ENCODE peak calls at places on chromosomes 6 and 20, in seven cellular contexts. One of them, this sample, is unnamed.
A peak's percentile ranks its signal among the peaks of the same experiment; 100 is the strongest.

GRCh38 chr20:58481541-58482021 is 33.6 kb downstream of the APCDD1L start:
- DNase-seq in GM12865: peak; percentile 60
- DNase-seq in GM12864: no peak
- DNase-seq in HFFc6: peak; percentile 24
- DNase-seq in fibroblast of mammary gland: peak; percentile 41
- DNase-seq in fibroblast of villous mesenchyme: peak; percentile 60
- DNase-seq in CD8-positive, alpha-beta T cell: peak; percentile 37
- DNase-seq in this sample: peak; percentile 75

GRCh38 chr6:14775528-14775927 is 470.3 kb upstream of the JARID2 start:
- DNase-seq in GM12865: no peak
- DNase-seq in GM12864: no peak
- DNase-seq in HFFc6: no peak
- DNase-seq in fibroblast of mammary gland: no peak
- DNase-seq in fibroblast of villous mesenchyme: no peak
- DNase-seq in CD8-positive, alpha-beta T cell: no peak
- DNase-seq in this sample: no peak

GRCh38 chr6:26022166-26022510 is 59.5 kb downstream of the TRIM38 start:
- DNase-seq in GM12865: peak; percentile 89
- DNase-seq in GM12864: no peak
- DNase-seq in HFFc6: peak; percentile 80
- DNase-seq in fibroblast of mammary gland: peak; percentile 86
- DNase-seq in fibroblast of villous mesenchyme: peak; percentile 91
- DNase-seq in CD8-positive, alpha-beta T cell: no peak
- DNase-seq in this sample: peak; percentile 38

GRCh38 chr6:52877168-52877567 is 32.3 kb downstream of the GSTA3 start:
- DNase-seq in GM12865: no peak
- DNase-seq in GM12864: no peak
- DNase-seq in HFFc6: peak; percentile 92
- DNase-seq in fibroblast of mammary gland: peak; percentile 90
- DNase-seq in fibroblast of villous mesenchyme: peak; percentile 91
- DNase-seq in CD8-positive, alpha-beta T cell: no peak
- DNase-seq in this sample: no peak

GRCh38 chr6:33587529-33588215 is 7.6 kb upstream of the BAK1 start:
- DNase-seq in GM12865: no peak
- DNase-seq in GM12864: no peak
- DNase-seq in HFFc6: no peak
- DNase-seq in fibroblast of mammary gland: no peak
- DNase-seq in fibroblast of villous mesenchyme: no peak
- DNase-seq in CD8-positive, alpha-beta T cell: no peak
- DNase-seq in this sample: no peak

GRCh38 chr6:141641406-141641805 is 491.3 kb upstream of the GJE1 start:
- DNase-seq in GM12865: no peak
- DNase-seq in GM12864: no peak
- DNase-seq in HFFc6: no peak
- DNase-seq in fibroblast of mammary gland: no peak
- DNase-seq in fibroblast of villous mesenchyme: no peak
- DNase-seq in CD8-positive, alpha-beta T cell: no peak
- DNase-seq in this sample: no peak

GRCh38 chr6:4589295-4589694 is 186.9 kb upstream of the CDYL start:
- DNase-seq in GM12865: no peak
- DNase-seq in GM12864: no peak
- DNase-seq in HFFc6: no peak
- DNase-seq in fibroblast of mammary gland: no peak
- DNase-seq in fibroblast of villous mesenchyme: no peak
- DNase-seq in CD8-positive, alpha-beta T cell: no peak
- DNase-seq in this sample: no peak

GRCh38 chr6:157020398-157021266 is 243.5 kb downstream of the ARID1B start:
- DNase-seq in GM12865: peak; percentile 91
- DNase-seq in GM12864: peak; percentile 31
- DNase-seq in HFFc6: peak; percentile 54
- DNase-seq in fibroblast of mammary gland: peak; percentile 61
- DNase-seq in fibroblast of villous mesenchyme: peak; percentile 60
- DNase-seq in CD8-positive, alpha-beta T cell: peak; percentile 46
- DNase-seq in this sample: peak; percentile 84

GRCh38 chr6:1597121-1597744 is 12.5 kb upstream of the FOXC1 start:
- DNase-seq in GM12865: no peak
- DNase-seq in GM12864: no peak
- DNase-seq in HFFc6: no peak
- DNase-seq in fibroblast of mammary gland: no peak
- DNase-seq in fibroblast of villous mesenchyme: no peak
- DNase-seq in CD8-positive, alpha-beta T cell: no peak
- DNase-seq in this sample: no peak

GRCh38 chr20:16317445-16318362 is 255.5 kb downstream of the KIF16B start:
- DNase-seq in GM12865: peak; percentile 66
- DNase-seq in GM12864: no peak
- DNase-seq in HFFc6: no peak
- DNase-seq in fibroblast of mammary gland: no peak
- DNase-seq in fibroblast of villous mesenchyme: no peak
- DNase-seq in CD8-positive, alpha-beta T cell: no peak
- DNase-seq in this sample: peak; percentile 16

GRCh38 chr6:119627908-119628669 is 278.5 kb upstream of the MAN1A1 start:
- DNase-seq in GM12865: no peak
- DNase-seq in GM12864: no peak
- DNase-seq in HFFc6: no peak
- DNase-seq in fibroblast of mammary gland: peak; percentile 75
- DNase-seq in fibroblast of villous mesenchyme: peak; percentile 19
- DNase-seq in CD8-positive, alpha-beta T cell: no peak
- DNase-seq in this sample: no peak

GRCh38 chr6:135692426-135692825 is 159.1 kb upstream of the PDE7B start:
- DNase-seq in GM12865: no peak
- DNase-seq in GM12864: no peak
- DNase-seq in HFFc6: no peak
- DNase-seq in fibroblast of mammary gland: no peak
- DNase-seq in fibroblast of villous mesenchyme: no peak
- DNase-seq in CD8-positive, alpha-beta T cell: no peak
- DNase-seq in this sample: no peak

GRCh38 chr20:50930139-50931047 is 844 bp downstream of the ADNP start:
- DNase-seq in GM12865: peak; percentile 39
- DNase-seq in GM12864: no peak
- DNase-seq in HFFc6: no peak
- DNase-seq in fibroblast of mammary gland: no peak
- DNase-seq in fibroblast of villous mesenchyme: no peak
- DNase-seq in CD8-positive, alpha-beta T cell: no peak
- DNase-seq in this sample: no peak

GRCh38 chr6:147852772-147853171 is 344.3 kb downstream of the SAMD5 start:
- DNase-seq in GM12865: no peak
- DNase-seq in GM12864: no peak
- DNase-seq in HFFc6: no peak
- DNase-seq in fibroblast of mammary gland: peak; percentile 15
- DNase-seq in fibroblast of villous mesenchyme: no peak
- DNase-seq in CD8-positive, alpha-beta T cell: no peak
- DNase-seq in this sample: no peak

GRCh38 chr6:28212510-28213212 is 12.4 kb upstream of the ZSCAN9 start:
- DNase-seq in GM12865: peak; percentile 89
- DNase-seq in GM12864: peak; percentile 66
- DNase-seq in HFFc6: peak; percentile 89
- DNase-seq in fibroblast of mammary gland: peak; percentile 91
- DNase-seq in fibroblast of villous mesenchyme: peak; percentile 81
- DNase-seq in CD8-positive, alpha-beta T cell: no peak
- DNase-seq in this sample: peak; percentile 69
- TF ChIP-seq CTCF in GM12865: no peak
- TF ChIP-seq CTCF in GM12864: peak; percentile 9
- TF ChIP-seq CTCF in HFFc6: peak; percentile 31
- TF ChIP-seq CTCF in fibroblast of mammary gland: peak; percentile 17
- TF ChIP-seq CTCF in fibroblast of villous mesenchyme: no peak
- TF ChIP-seq CTCF in CD8-positive, alpha-beta T cell: no peak
- TF ChIP-seq CTCF in this sample: peak; percentile 8

GRCh38 chr6:143953922-143954321 is 54.1 kb downstream of the PLAGL1 start:
- DNase-seq in GM12865: no peak
- DNase-seq in GM12864: no peak
- DNase-seq in HFFc6: no peak
- DNase-seq in fibroblast of mammary gland: no peak
- DNase-seq in fibroblast of villous mesenchyme: no peak
- DNase-seq in CD8-positive, alpha-beta T cell: no peak
- DNase-seq in this sample: no peak

GRCh38 chr6:143957679-143958274 is 50.3 kb downstream of the PLAGL1 start:
- DNase-seq in GM12865: no peak
- DNase-seq in GM12864: no peak
- DNase-seq in HFFc6: no peak
- DNase-seq in fibroblast of mammary gland: no peak
- DNase-seq in fibroblast of villous mesenchyme: no peak
- DNase-seq in CD8-positive, alpha-beta T cell: no peak
- DNase-seq in this sample: no peak

GRCh38 chr6:143958839-143959399 is 49.1 kb downstream of the PLAGL1 start:
- DNase-seq in GM12865: no peak
- DNase-seq in GM12864: no peak
- DNase-seq in HFFc6: no peak
- DNase-seq in fibroblast of mammary gland: no peak
- DNase-seq in fibroblast of villous mesenchyme: no peak
- DNase-seq in CD8-positive, alpha-beta T cell: no peak
- DNase-seq in this sample: no peak

GRCh38 chr6:143952947-143953346 is 55.1 kb downstream of the PLAGL1 start:
- DNase-seq in GM12865: no peak
- DNase-seq in GM12864: no peak
- DNase-seq in HFFc6: no peak
- DNase-seq in fibroblast of mammary gland: no peak
- DNase-seq in fibroblast of villous mesenchyme: no peak
- DNase-seq in CD8-positive, alpha-beta T cell: no peak
- DNase-seq in this sample: no peak

DNA sequence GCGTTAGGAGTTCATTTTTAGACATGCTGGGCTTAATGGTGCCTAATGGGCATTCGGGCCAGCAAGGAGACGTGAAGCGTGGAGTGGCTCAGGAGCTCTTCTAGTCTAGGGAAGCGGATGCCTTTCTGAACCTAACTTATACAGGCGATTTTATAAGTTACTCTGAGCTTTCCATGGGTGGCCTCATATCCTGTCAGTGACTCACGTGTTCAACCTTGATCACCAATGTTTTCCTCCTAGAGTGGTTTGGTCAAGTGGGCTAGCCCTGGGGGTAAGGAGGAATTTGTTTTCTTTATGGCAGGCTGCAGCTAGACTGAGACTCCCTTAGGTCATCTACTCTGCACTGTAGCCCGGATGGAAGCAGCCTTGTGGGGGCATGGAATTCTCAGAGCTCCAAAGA is 52.1 kb downstream of the PLAGL1 start:
- DNase-seq in GM12865: no peak
- DNase-seq in GM12864: no peak
- DNase-seq in HFFc6: no peak
- DNase-seq in fibroblast of mammary gland: peak; percentile 5
- DNase-seq in fibroblast of villous mesenchyme: no peak
- DNase-seq in CD8-positive, alpha-beta T cell: no peak
- DNase-seq in this sample: no peak
- TF ChIP-seq CTCF in GM12865: no peak
- TF ChIP-seq CTCF in GM12864: no peak
- TF ChIP-seq CTCF in HFFc6: no peak
- TF ChIP-seq CTCF in fibroblast of mammary gland: no peak
- TF ChIP-seq CTCF in fibroblast of villous mesenchyme: no peak
- TF ChIP-seq CTCF in CD8-positive, alpha-beta T cell: no peak
- TF ChIP-seq CTCF in this sample: no peak

GRCh38 chr20:18496740-18497592 is at the start of gene RBBP9:
- DNase-seq in GM12865: peak; percentile 87
- DNase-seq in GM12864: peak; percentile 29
- DNase-seq in HFFc6: peak; percentile 65
- DNase-seq in fibroblast of mammary gland: peak; percentile 74
- DNase-seq in fibroblast of villous mesenchyme: peak; percentile 69
- DNase-seq in CD8-positive, alpha-beta T cell: peak; percentile 62
- DNase-seq in this sample: peak; percentile 82
- TF ChIP-seq CTCF in GM12865: no peak
- TF ChIP-seq CTCF in GM12864: no peak
- TF ChIP-seq CTCF in HFFc6: no peak
- TF ChIP-seq CTCF in fibroblast of mammary gland: no peak
- TF ChIP-seq CTCF in fibroblast of villous mesenchyme: no peak
- TF ChIP-seq CTCF in CD8-positive, alpha-beta T cell: no peak
- TF ChIP-seq CTCF in this sample: no peak

GRCh38 chr6:136840612-136841011 is 18.2 kb downstream of the PEX7 start:
- DNase-seq in GM12865: no peak
- DNase-seq in GM12864: no peak
- DNase-seq in HFFc6: no peak
- DNase-seq in fibroblast of mammary gland: no peak
- DNase-seq in fibroblast of villous mesenchyme: no peak
- DNase-seq in CD8-positive, alpha-beta T cell: no peak
- DNase-seq in this sample: no peak

GRCh38 chr6:136843210-136843609 is 20.8 kb downstream of the PEX7 start:
- DNase-seq in GM12865: no peak
- DNase-seq in GM12864: no peak
- DNase-seq in HFFc6: no peak
- DNase-seq in fibroblast of mammary gland: no peak
- DNase-seq in fibroblast of villous mesenchyme: no peak
- DNase-seq in CD8-positive, alpha-beta T cell: no peak
- DNase-seq in this sample: no peak

DNA sequence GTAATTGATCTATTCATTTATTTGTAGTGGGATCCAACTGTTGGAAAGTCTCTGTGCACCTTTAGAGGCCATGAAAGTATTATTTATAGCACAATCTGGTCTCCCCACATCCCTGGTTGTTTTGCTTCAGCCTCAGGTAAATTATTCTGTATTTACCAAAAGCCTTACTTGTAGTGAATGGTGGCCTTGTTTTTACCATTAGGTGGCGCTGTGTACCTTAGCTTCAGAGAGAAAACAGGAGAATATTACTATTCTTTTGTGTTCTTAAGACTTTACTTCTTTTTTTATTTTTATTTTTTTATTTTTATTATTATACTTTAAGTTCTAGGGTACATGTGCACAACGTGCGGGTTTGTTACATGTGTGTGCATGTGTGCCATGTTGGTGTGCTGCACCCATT is 23.7 kb downstream of the PEX7 start:
- DNase-seq in GM12865: peak; percentile 65
- DNase-seq in GM12864: peak; percentile 12
- DNase-seq in HFFc6: peak; percentile 46
- DNase-seq in fibroblast of mammary gland: peak; percentile 70
- DNase-seq in fibroblast of villous mesenchyme: peak; percentile 79
- DNase-seq in CD8-positive, alpha-beta T cell: no peak
- DNase-seq in this sample: peak; percentile 38
- TF ChIP-seq CTCF in GM12865: peak; percentile 64
- TF ChIP-seq CTCF in GM12864: peak; percentile 62
- TF ChIP-seq CTCF in HFFc6: peak; percentile 92
- TF ChIP-seq CTCF in fibroblast of mammary gland: peak; percentile 82
- TF ChIP-seq CTCF in fibroblast of villous mesenchyme: peak; percentile 81
- TF ChIP-seq CTCF in CD8-positive, alpha-beta T cell: peak; percentile 63
- TF ChIP-seq CTCF in this sample: peak; percentile 67

GRCh38 chr20:43844778-43845614 is 69.7 kb upstream of the TOX2 start:
- DNase-seq in GM12865: no peak
- DNase-seq in GM12864: no peak
- DNase-seq in HFFc6: peak; percentile 82
- DNase-seq in fibroblast of mammary gland: peak; percentile 97
- DNase-seq in fibroblast of villous mesenchyme: peak; percentile 94
- DNase-seq in CD8-positive, alpha-beta T cell: no peak
- DNase-seq in this sample: no peak
- TF ChIP-seq CTCF in GM12865: no peak
- TF ChIP-seq CTCF in GM12864: no peak
- TF ChIP-seq CTCF in HFFc6: peak; percentile 60
- TF ChIP-seq CTCF in fibroblast of mammary gland: peak; percentile 39
- TF ChIP-seq CTCF in fibroblast of villous mesenchyme: peak; percentile 56
- TF ChIP-seq CTCF in CD8-positive, alpha-beta T cell: no peak
- TF ChIP-seq CTCF in this sample: no peak

DNA sequence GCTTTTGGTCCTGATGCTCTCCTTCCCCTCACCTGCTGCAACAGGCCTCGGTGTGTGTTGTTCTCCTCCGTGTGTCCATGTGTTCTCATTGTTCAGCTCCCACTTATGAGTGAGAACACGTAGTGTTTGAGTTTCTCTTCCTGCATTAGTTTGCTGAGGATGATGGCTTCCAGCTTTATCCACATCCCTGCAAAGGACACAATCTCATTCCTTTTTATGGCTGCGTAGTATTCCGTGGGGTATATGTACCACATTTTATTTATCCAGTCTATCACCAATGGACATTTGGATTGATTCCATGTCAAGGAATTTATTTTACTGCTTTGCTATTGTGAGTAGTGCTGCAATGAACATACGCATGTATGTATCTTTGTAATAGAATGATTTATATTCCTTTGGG is 116.9 kb upstream of the SIRPG start:
- DNase-seq in GM12865: no peak
- DNase-seq in GM12864: no peak
- DNase-seq in HFFc6: no peak
- DNase-seq in fibroblast of mammary gland: no peak
- DNase-seq in fibroblast of villous mesenchyme: no peak
- DNase-seq in CD8-positive, alpha-beta T cell: no peak
- DNase-seq in this sample: no peak
- TF ChIP-seq CTCF in GM12865: no peak
- TF ChIP-seq CTCF in GM12864: no peak
- TF ChIP-seq CTCF in HFFc6: no peak
- TF ChIP-seq CTCF in fibroblast of mammary gland: no peak
- TF ChIP-seq CTCF in fibroblast of villous mesenchyme: no peak
- TF ChIP-seq CTCF in CD8-positive, alpha-beta T cell: no peak
- TF ChIP-seq CTCF in this sample: no peak